ENCODE peak calls at places on chromosomes 16 and 17, in eight cellular contexts. One of them, this sample, is unnamed.

GRCh38 chr17:50572541-50572940 is 12.0 kb downstream of the CACNA1G start:
- DNase-seq in neural progenitor cell: no peak
- DNase-seq in GM23248: no peak
- DNase-seq in colonic mucosa: no peak
- DNase-seq in PC-3: no peak
- DNase-seq in mesenchymal stem cell: no peak
- DNase-seq in IMR-90: no peak
- DNase-seq in Karpas-422: no peak
- DNase-seq in this sample: no peak

GRCh38 chr16:55021595-55022475 is 91.2 kb downstream of the IRX5 start:
- DNase-seq in neural progenitor cell: peak
- DNase-seq in GM23248: peak
- DNase-seq in colonic mucosa: peak
- DNase-seq in PC-3: peak
- DNase-seq in mesenchymal stem cell: no peak
- DNase-seq in IMR-90: no peak
- DNase-seq in Karpas-422: peak
- DNase-seq in this sample: peak

GRCh38 chr17:40283662-40284061 is 4.0 kb upstream of the CDC6 start:
- DNase-seq in neural progenitor cell: no peak
- DNase-seq in GM23248: peak
- DNase-seq in colonic mucosa: peak
- DNase-seq in PC-3: peak
- DNase-seq in mesenchymal stem cell: peak
- DNase-seq in IMR-90: peak
- DNase-seq in Karpas-422: no peak
- DNase-seq in this sample: no peak

GRCh38 chr17:49645654-49646053 is 32.2 kb downstream of the SPOP start:
- DNase-seq in neural progenitor cell: no peak
- DNase-seq in GM23248: no peak
- DNase-seq in colonic mucosa: no peak
- DNase-seq in PC-3: no peak
- DNase-seq in mesenchymal stem cell: peak
- DNase-seq in IMR-90: no peak
- DNase-seq in Karpas-422: no peak
- DNase-seq in this sample: no peak

GRCh38 chr17:76872221-76872873 is 4.1 kb downstream of the MGAT5B start:
- DNase-seq in neural progenitor cell: no peak
- DNase-seq in GM23248: peak
- DNase-seq in colonic mucosa: no peak
- DNase-seq in PC-3: peak
- DNase-seq in mesenchymal stem cell: peak
- DNase-seq in IMR-90: peak
- DNase-seq in Karpas-422: peak
- DNase-seq in this sample: no peak

GRCh38 chr16:49986351-49987124 is 38.5 kb upstream of the CNEP1R1 start:
- DNase-seq in neural progenitor cell: no peak
- DNase-seq in GM23248: peak
- DNase-seq in colonic mucosa: no peak
- DNase-seq in PC-3: peak
- DNase-seq in mesenchymal stem cell: no peak
- DNase-seq in IMR-90: peak
- DNase-seq in Karpas-422: no peak
- DNase-seq in this sample: peak

GRCh38 chr16:70466812-70467090 is 12.4 kb downstream of the FCSK start:
- DNase-seq in neural progenitor cell: no peak
- DNase-seq in GM23248: no peak
- DNase-seq in colonic mucosa: no peak
- DNase-seq in PC-3: no peak
- DNase-seq in mesenchymal stem cell: no peak
- DNase-seq in IMR-90: no peak
- DNase-seq in Karpas-422: no peak
- DNase-seq in this sample: no peak

GRCh38 chr17:4658478-4659305 is 17.2 kb upstream of the ALOX15 start:
- DNase-seq in neural progenitor cell: no peak
- DNase-seq in GM23248: peak
- DNase-seq in colonic mucosa: no peak
- DNase-seq in PC-3: no peak
- DNase-seq in mesenchymal stem cell: peak
- DNase-seq in IMR-90: peak
- DNase-seq in Karpas-422: no peak
- DNase-seq in this sample: no peak

GRCh38 chr16:85385463-85386331 is 227.4 kb upstream of the GSE1 start:
- DNase-seq in neural progenitor cell: no peak
- DNase-seq in GM23248: no peak
- DNase-seq in colonic mucosa: no peak
- DNase-seq in PC-3: no peak
- DNase-seq in mesenchymal stem cell: no peak
- DNase-seq in IMR-90: no peak
- DNase-seq in Karpas-422: no peak
- DNase-seq in this sample: no peak

GRCh38 chr17:60390223-60390622 is 1.7 kb downstream of the USP32 start:
- DNase-seq in neural progenitor cell: no peak
- DNase-seq in GM23248: peak
- DNase-seq in colonic mucosa: no peak
- DNase-seq in PC-3: peak
- DNase-seq in mesenchymal stem cell: peak
- DNase-seq in IMR-90: peak
- DNase-seq in Karpas-422: peak
- DNase-seq in this sample: no peak

GRCh38 chr17:43129671-43130010 is 4.5 kb upstream of the BRCA1 start:
- DNase-seq in neural progenitor cell: no peak
- DNase-seq in GM23248: no peak
- DNase-seq in colonic mucosa: no peak
- DNase-seq in PC-3: no peak
- DNase-seq in mesenchymal stem cell: no peak
- DNase-seq in IMR-90: no peak
- DNase-seq in Karpas-422: no peak
- DNase-seq in this sample: peak

GRCh38 chr17:43126911-43127290 is 1.7 kb upstream of the BRCA1 start:
- DNase-seq in neural progenitor cell: no peak
- DNase-seq in GM23248: no peak
- DNase-seq in colonic mucosa: no peak
- DNase-seq in PC-3: no peak
- DNase-seq in mesenchymal stem cell: no peak
- DNase-seq in IMR-90: no peak
- DNase-seq in Karpas-422: no peak
- DNase-seq in this sample: peak

GRCh38 chr17:43125967-43126910 is 1.1 kb upstream of the BRCA1 start:
- DNase-seq in neural progenitor cell: peak
- DNase-seq in GM23248: no peak
- DNase-seq in colonic mucosa: peak
- DNase-seq in PC-3: no peak
- DNase-seq in mesenchymal stem cell: no peak
- DNase-seq in IMR-90: no peak
- DNase-seq in Karpas-422: no peak
- DNase-seq in this sample: peak

GRCh38 chr17:43125133-43125966 is at the start of gene BRCA1:
- DNase-seq in neural progenitor cell: peak
- DNase-seq in GM23248: peak
- DNase-seq in colonic mucosa: peak
- DNase-seq in PC-3: peak
- DNase-seq in mesenchymal stem cell: peak
- DNase-seq in IMR-90: peak
- DNase-seq in Karpas-422: peak
- DNase-seq in this sample: peak
- H3K9ac ChIP-seq in neural progenitor cell: peak
- H3K9ac ChIP-seq in GM23248: peak
- H3K9ac ChIP-seq in colonic mucosa: peak
- H3K9ac ChIP-seq in PC-3: peak
- H3K9ac ChIP-seq in mesenchymal stem cell: peak
- H3K9ac ChIP-seq in IMR-90: peak
- H3K9ac ChIP-seq in Karpas-422: peak
- H3K9ac ChIP-seq in this sample: peak

DNA sequence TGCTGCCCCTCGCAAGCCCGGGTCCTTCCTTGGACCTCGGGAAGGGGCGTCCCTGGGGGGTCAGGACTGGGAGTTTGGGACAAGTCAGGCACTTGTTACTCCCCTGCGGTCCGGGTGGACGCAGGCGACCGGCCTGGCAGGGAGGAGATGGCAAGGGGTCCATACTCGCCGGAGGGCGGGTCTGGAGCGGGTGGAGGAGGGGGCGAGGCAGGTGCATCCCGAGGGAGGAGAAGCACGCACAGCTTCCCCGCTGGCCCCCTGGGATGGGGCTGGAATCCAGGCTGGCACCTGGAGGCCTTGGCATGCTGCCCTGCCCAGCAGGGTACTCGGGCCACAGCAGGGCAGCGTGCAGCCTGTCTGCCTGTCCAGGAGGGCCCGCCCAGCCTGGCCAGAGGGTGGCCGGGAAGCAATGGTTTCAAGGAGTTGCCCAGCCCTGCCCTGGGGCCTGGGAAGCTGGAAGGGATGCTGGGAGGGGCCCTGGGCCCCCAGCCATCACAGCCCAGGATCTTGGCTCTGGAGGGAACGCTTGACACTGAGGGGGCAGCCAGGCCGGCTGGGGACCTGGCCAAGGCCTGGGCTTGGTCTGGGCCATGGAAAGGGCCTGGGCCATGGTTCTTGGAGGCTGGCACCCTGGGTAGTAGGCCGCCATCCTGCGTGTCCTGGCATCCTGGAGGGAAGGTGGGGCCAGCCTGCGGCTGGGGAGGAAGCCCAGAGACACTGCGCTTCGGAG is 1.0 kb downstream of the GLIS2 start:
- DNase-seq in neural progenitor cell: no peak
- DNase-seq in GM23248: peak
- DNase-seq in colonic mucosa: peak
- DNase-seq in PC-3: peak
- DNase-seq in mesenchymal stem cell: no peak
- DNase-seq in IMR-90: no peak
- DNase-seq in Karpas-422: no peak
- DNase-seq in this sample: no peak
- H3K9ac ChIP-seq in neural progenitor cell: peak
- H3K9ac ChIP-seq in GM23248: peak
- H3K9ac ChIP-seq in colonic mucosa: peak
- H3K9ac ChIP-seq in PC-3: peak
- H3K9ac ChIP-seq in mesenchymal stem cell: peak
- H3K9ac ChIP-seq in IMR-90: peak
- H3K9ac ChIP-seq in Karpas-422: no peak
- H3K9ac ChIP-seq in this sample: peak

GRCh38 chr17:15958484-15958854 is 13.5 kb downstream of the ADORA2B start:
- DNase-seq in neural progenitor cell: no peak
- DNase-seq in GM23248: no peak
- DNase-seq in colonic mucosa: no peak
- DNase-seq in PC-3: no peak
- DNase-seq in mesenchymal stem cell: no peak
- DNase-seq in IMR-90: no peak
- DNase-seq in Karpas-422: no peak
- DNase-seq in this sample: no peak
- H3K9ac ChIP-seq in neural progenitor cell: no peak
- H3K9ac ChIP-seq in GM23248: peak
- H3K9ac ChIP-seq in colonic mucosa: peak
- H3K9ac ChIP-seq in PC-3: peak
- H3K9ac ChIP-seq in mesenchymal stem cell: peak
- H3K9ac ChIP-seq in IMR-90: peak
- H3K9ac ChIP-seq in Karpas-422: peak
- H3K9ac ChIP-seq in this sample: no peak

GRCh38 chr16:31128711-31129567 is 6.6 kb downstream of the PRSS8 start:
- DNase-seq in neural progenitor cell: no peak
- DNase-seq in GM23248: no peak
- DNase-seq in colonic mucosa: peak
- DNase-seq in PC-3: peak
- DNase-seq in mesenchymal stem cell: no peak
- DNase-seq in IMR-90: no peak
- DNase-seq in Karpas-422: no peak
- DNase-seq in this sample: no peak
- H3K9ac ChIP-seq in neural progenitor cell: no peak
- H3K9ac ChIP-seq in GM23248: no peak
- H3K9ac ChIP-seq in colonic mucosa: peak
- H3K9ac ChIP-seq in PC-3: peak
- H3K9ac ChIP-seq in mesenchymal stem cell: peak
- H3K9ac ChIP-seq in IMR-90: no peak
- H3K9ac ChIP-seq in Karpas-422: no peak
- H3K9ac ChIP-seq in this sample: no peak

GRCh38 chr17:42458497-42459255 is at the start of gene ATP6V0A1:
- DNase-seq in neural progenitor cell: peak
- DNase-seq in GM23248: peak
- DNase-seq in colonic mucosa: peak
- DNase-seq in PC-3: no peak
- DNase-seq in mesenchymal stem cell: peak
- DNase-seq in IMR-90: peak
- DNase-seq in Karpas-422: peak
- DNase-seq in this sample: peak
- H3K9ac ChIP-seq in neural progenitor cell: peak
- H3K9ac ChIP-seq in GM23248: peak
- H3K9ac ChIP-seq in colonic mucosa: peak
- H3K9ac ChIP-seq in PC-3: no peak
- H3K9ac ChIP-seq in mesenchymal stem cell: peak
- H3K9ac ChIP-seq in IMR-90: peak
- H3K9ac ChIP-seq in Karpas-422: peak
- H3K9ac ChIP-seq in this sample: peak

GRCh38 chr16:68252383-68252782 is 7.2 kb downstream of the PLA2G15 start:
- DNase-seq in neural progenitor cell: no peak
- DNase-seq in GM23248: no peak
- DNase-seq in colonic mucosa: no peak
- DNase-seq in PC-3: no peak
- DNase-seq in mesenchymal stem cell: no peak
- DNase-seq in IMR-90: no peak
- DNase-seq in Karpas-422: no peak
- DNase-seq in this sample: no peak
- H3K9ac ChIP-seq in neural progenitor cell: no peak
- H3K9ac ChIP-seq in GM23248: no peak
- H3K9ac ChIP-seq in colonic mucosa: no peak
- H3K9ac ChIP-seq in PC-3: no peak
- H3K9ac ChIP-seq in mesenchymal stem cell: no peak
- H3K9ac ChIP-seq in IMR-90: no peak
- H3K9ac ChIP-seq in Karpas-422: no peak
- H3K9ac ChIP-seq in this sample: no peak

DNA sequence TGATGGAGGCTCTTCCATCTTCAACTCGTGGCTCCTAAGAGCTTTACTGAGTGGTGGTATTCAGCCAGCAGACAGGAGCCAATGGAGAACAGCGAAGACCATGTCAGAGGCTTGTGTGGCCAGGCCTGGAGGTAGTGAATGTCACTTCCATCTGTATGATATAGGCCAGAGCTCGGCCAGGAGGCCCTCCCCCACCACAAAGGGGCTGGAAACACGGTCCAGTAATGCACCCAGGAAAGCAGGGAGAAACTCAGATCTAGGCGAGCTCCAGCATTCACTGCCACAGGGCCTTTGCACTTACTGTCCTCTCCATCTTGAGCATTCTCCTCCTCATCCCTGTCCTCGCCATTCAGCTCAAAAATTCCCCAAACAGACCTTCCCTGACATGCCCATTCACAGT is 555.3 kb upstream of the C16orf82 start:
- DNase-seq in neural progenitor cell: no peak
- DNase-seq in GM23248: no peak
- DNase-seq in colonic mucosa: no peak
- DNase-seq in PC-3: no peak
- DNase-seq in mesenchymal stem cell: no peak
- DNase-seq in IMR-90: no peak
- DNase-seq in Karpas-422: no peak
- DNase-seq in this sample: no peak
- H3K9ac ChIP-seq in neural progenitor cell: no peak
- H3K9ac ChIP-seq in GM23248: no peak
- H3K9ac ChIP-seq in colonic mucosa: no peak
- H3K9ac ChIP-seq in PC-3: no peak
- H3K9ac ChIP-seq in mesenchymal stem cell: no peak
- H3K9ac ChIP-seq in IMR-90: no peak
- H3K9ac ChIP-seq in Karpas-422: no peak
- H3K9ac ChIP-seq in this sample: no peak

GRCh38 chr17:16589097-16589969 is 20.3 kb upstream of the ZNF287 start:
- DNase-seq in neural progenitor cell: peak
- DNase-seq in GM23248: peak
- DNase-seq in colonic mucosa: peak
- DNase-seq in PC-3: peak
- DNase-seq in mesenchymal stem cell: peak
- DNase-seq in IMR-90: peak
- DNase-seq in Karpas-422: peak
- DNase-seq in this sample: peak
- H3K9ac ChIP-seq in neural progenitor cell: no peak
- H3K9ac ChIP-seq in GM23248: peak
- H3K9ac ChIP-seq in colonic mucosa: peak
- H3K9ac ChIP-seq in PC-3: no peak
- H3K9ac ChIP-seq in mesenchymal stem cell: peak
- H3K9ac ChIP-seq in IMR-90: peak
- H3K9ac ChIP-seq in Karpas-422: peak
- H3K9ac ChIP-seq in this sample: peak